ENCODE peak calls at places on chromosomes 1 and 21, in ten cellular contexts. One of them, this sample, is unnamed.

GRCh38 chr1:247358920-247359319 is 27.3 kb upstream of the ZNF496 start:
- DNase-seq in prostate gland: no peak
- DNase-seq in frontal cortex: no peak
- DNase-seq in NCI-H2081: no peak
- DNase-seq in iPS-NIHi11: no peak
- DNase-seq in cardiac muscle cell: peak; percentile 75
- DNase-seq in naive thymus-derived CD4-positive, alpha-beta T cell: no peak
- DNase-seq in activated CD8-positive, alpha-beta memory T cell treated with anti-CD3 and anti-CD28 coated beads for 48 hours: no peak
- DNase-seq in B cell: no peak
- DNase-seq in GM20000: no peak
- DNase-seq in this sample: no peak

GRCh38 chr1:53340660-53341520 is 13.0 kb upstream of the LRP8 start:
- DNase-seq in NCI-H2081: no peak
- DNase-seq in activated CD8-positive, alpha-beta memory T cell treated with anti-CD3 and anti-CD28 coated beads for 48 hours: no peak
- DNase-seq in cardiac muscle cell: no peak
- DNase-seq in GM20000: no peak
- DNase-seq in frontal cortex: no peak
- DNase-seq in iPS-NIHi11: no peak
- DNase-seq in B cell: no peak
- DNase-seq in prostate gland: no peak
- DNase-seq in naive thymus-derived CD4-positive, alpha-beta T cell: no peak
- DNase-seq in this sample: no peak

GRCh38 chr1:223731076-223731770 is 18.9 kb downstream of the CAPN2 start:
- DNase-seq in frontal cortex: no peak
- DNase-seq in prostate gland: no peak
- DNase-seq in cardiac muscle cell: peak; percentile 86
- DNase-seq in B cell: no peak
- DNase-seq in naive thymus-derived CD4-positive, alpha-beta T cell: no peak
- DNase-seq in activated CD8-positive, alpha-beta memory T cell treated with anti-CD3 and anti-CD28 coated beads for 48 hours: no peak
- DNase-seq in NCI-H2081: no peak
- DNase-seq in iPS-NIHi11: no peak
- DNase-seq in GM20000: no peak
- DNase-seq in this sample: no peak

GRCh38 chr1:46394108-46394871 is at the start of gene FAAH:
- DNase-seq in iPS-NIHi11: peak; percentile 91
- DNase-seq in B cell: peak; percentile 68
- DNase-seq in naive thymus-derived CD4-positive, alpha-beta T cell: peak; percentile 57
- DNase-seq in NCI-H2081: peak; percentile 20
- DNase-seq in cardiac muscle cell: peak; percentile 51
- DNase-seq in GM20000: no peak
- DNase-seq in activated CD8-positive, alpha-beta memory T cell treated with anti-CD3 and anti-CD28 coated beads for 48 hours: no peak
- DNase-seq in prostate gland: peak; percentile 68
- DNase-seq in frontal cortex: peak; percentile 83
- DNase-seq in this sample: no peak

GRCh38 chr1:3607703-3608065 is 3.6 kb downstream of the MEGF6 start:
- DNase-seq in iPS-NIHi11: no peak
- DNase-seq in NCI-H2081: no peak
- DNase-seq in cardiac muscle cell: no peak
- DNase-seq in frontal cortex: no peak
- DNase-seq in GM20000: no peak
- DNase-seq in naive thymus-derived CD4-positive, alpha-beta T cell: no peak
- DNase-seq in B cell: no peak
- DNase-seq in activated CD8-positive, alpha-beta memory T cell treated with anti-CD3 and anti-CD28 coated beads for 48 hours: no peak
- DNase-seq in prostate gland: no peak
- DNase-seq in this sample: no peak

GRCh38 chr1:177444997-177445746 is 274.4 kb downstream of the BRINP2 start:
- DNase-seq in iPS-NIHi11: no peak
- DNase-seq in frontal cortex: no peak
- DNase-seq in prostate gland: no peak
- DNase-seq in GM20000: no peak
- DNase-seq in activated CD8-positive, alpha-beta memory T cell treated with anti-CD3 and anti-CD28 coated beads for 48 hours: no peak
- DNase-seq in B cell: no peak
- DNase-seq in naive thymus-derived CD4-positive, alpha-beta T cell: no peak
- DNase-seq in cardiac muscle cell: no peak
- DNase-seq in NCI-H2081: no peak
- DNase-seq in this sample: no peak

GRCh38 chr1:18868801-18869424 is 9.5 kb upstream of the TAS1R2 start:
- DNase-seq in frontal cortex: peak; percentile 35
- DNase-seq in naive thymus-derived CD4-positive, alpha-beta T cell: no peak
- DNase-seq in activated CD8-positive, alpha-beta memory T cell treated with anti-CD3 and anti-CD28 coated beads for 48 hours: no peak
- DNase-seq in B cell: no peak
- DNase-seq in prostate gland: no peak
- DNase-seq in NCI-H2081: no peak
- DNase-seq in cardiac muscle cell: no peak
- DNase-seq in GM20000: no peak
- DNase-seq in iPS-NIHi11: no peak
- DNase-seq in this sample: no peak

GRCh38 chr1:45608475-45609156 is 15.2 kb downstream of the CCDC17 start:
- DNase-seq in activated CD8-positive, alpha-beta memory T cell treated with anti-CD3 and anti-CD28 coated beads for 48 hours: no peak
- DNase-seq in naive thymus-derived CD4-positive, alpha-beta T cell: no peak
- DNase-seq in B cell: peak; percentile 44
- DNase-seq in frontal cortex: no peak
- DNase-seq in iPS-NIHi11: no peak
- DNase-seq in NCI-H2081: no peak
- DNase-seq in cardiac muscle cell: no peak
- DNase-seq in prostate gland: no peak
- DNase-seq in GM20000: no peak
- DNase-seq in this sample: no peak

GRCh38 chr1:180181996-180182675 is 27.5 kb downstream of the QSOX1 start:
- DNase-seq in NCI-H2081: no peak
- DNase-seq in naive thymus-derived CD4-positive, alpha-beta T cell: no peak
- DNase-seq in GM20000: no peak
- DNase-seq in prostate gland: no peak
- DNase-seq in B cell: no peak
- DNase-seq in iPS-NIHi11: no peak
- DNase-seq in activated CD8-positive, alpha-beta memory T cell treated with anti-CD3 and anti-CD28 coated beads for 48 hours: no peak
- DNase-seq in cardiac muscle cell: no peak
- DNase-seq in frontal cortex: no peak
- DNase-seq in this sample: no peak

GRCh38 chr1:12531169-12531479 is 86.9 kb downstream of the DHRS3 start:
- DNase-seq in NCI-H2081: no peak
- DNase-seq in iPS-NIHi11: no peak
- DNase-seq in B cell: no peak
- DNase-seq in frontal cortex: no peak
- DNase-seq in GM20000: no peak
- DNase-seq in naive thymus-derived CD4-positive, alpha-beta T cell: no peak
- DNase-seq in activated CD8-positive, alpha-beta memory T cell treated with anti-CD3 and anti-CD28 coated beads for 48 hours: no peak
- DNase-seq in prostate gland: no peak
- DNase-seq in cardiac muscle cell: no peak
- DNase-seq in this sample: no peak

GRCh38 chr1:12595839-12596821 is 21.9 kb downstream of the DHRS3 start:
- DNase-seq in NCI-H2081: no peak
- DNase-seq in GM20000: peak; percentile 66
- DNase-seq in activated CD8-positive, alpha-beta memory T cell treated with anti-CD3 and anti-CD28 coated beads for 48 hours: no peak
- DNase-seq in naive thymus-derived CD4-positive, alpha-beta T cell: no peak
- DNase-seq in frontal cortex: peak; percentile 66
- DNase-seq in B cell: peak; percentile 60
- DNase-seq in iPS-NIHi11: peak; percentile 88
- DNase-seq in cardiac muscle cell: peak; percentile 99
- DNase-seq in prostate gland: peak; percentile 94
- DNase-seq in this sample: no peak

GRCh38 chr1:9822897-9823692 is 670 bp downstream of the CLSTN1 start:
- DNase-seq in prostate gland: no peak
- DNase-seq in iPS-NIHi11: no peak
- DNase-seq in frontal cortex: no peak
- DNase-seq in activated CD8-positive, alpha-beta memory T cell treated with anti-CD3 and anti-CD28 coated beads for 48 hours: no peak
- DNase-seq in NCI-H2081: no peak
- DNase-seq in naive thymus-derived CD4-positive, alpha-beta T cell: peak; percentile 30
- DNase-seq in GM20000: peak; percentile 62
- DNase-seq in B cell: peak; percentile 56
- DNase-seq in cardiac muscle cell: peak; percentile 32
- DNase-seq in this sample: peak; percentile 44

GRCh38 chr1:96388421-96389310 is 332.9 kb upstream of the PTBP2 start:
- DNase-seq in B cell: no peak
- DNase-seq in prostate gland: no peak
- DNase-seq in naive thymus-derived CD4-positive, alpha-beta T cell: no peak
- DNase-seq in activated CD8-positive, alpha-beta memory T cell treated with anti-CD3 and anti-CD28 coated beads for 48 hours: no peak
- DNase-seq in frontal cortex: no peak
- DNase-seq in NCI-H2081: no peak
- DNase-seq in GM20000: no peak
- DNase-seq in iPS-NIHi11: no peak
- DNase-seq in cardiac muscle cell: no peak
- DNase-seq in this sample: no peak

GRCh38 chr1:26368486-26368885 is 4.1 kb downstream of the ZNF683 start:
- DNase-seq in activated CD8-positive, alpha-beta memory T cell treated with anti-CD3 and anti-CD28 coated beads for 48 hours: no peak
- DNase-seq in frontal cortex: no peak
- DNase-seq in prostate gland: no peak
- DNase-seq in NCI-H2081: no peak
- DNase-seq in B cell: peak; percentile 4
- DNase-seq in GM20000: no peak
- DNase-seq in cardiac muscle cell: no peak
- DNase-seq in iPS-NIHi11: no peak
- DNase-seq in naive thymus-derived CD4-positive, alpha-beta T cell: no peak
- DNase-seq in this sample: no peak

GRCh38 chr21:40512590-40512989 is 334.4 kb downstream of the DSCAM start:
- DNase-seq in GM20000: no peak
- DNase-seq in prostate gland: no peak
- DNase-seq in activated CD8-positive, alpha-beta memory T cell treated with anti-CD3 and anti-CD28 coated beads for 48 hours: no peak
- DNase-seq in iPS-NIHi11: peak; percentile 57
- DNase-seq in frontal cortex: no peak
- DNase-seq in NCI-H2081: no peak
- DNase-seq in cardiac muscle cell: no peak
- DNase-seq in B cell: no peak
- DNase-seq in naive thymus-derived CD4-positive, alpha-beta T cell: no peak
- DNase-seq in this sample: no peak

GRCh38 chr1:12167493-12168429 is 970 bp downstream of the TNFRSF1B start:
- DNase-seq in naive thymus-derived CD4-positive, alpha-beta T cell: no peak
- DNase-seq in activated CD8-positive, alpha-beta memory T cell treated with anti-CD3 and anti-CD28 coated beads for 48 hours: no peak
- DNase-seq in cardiac muscle cell: no peak
- DNase-seq in NCI-H2081: no peak
- DNase-seq in frontal cortex: no peak
- DNase-seq in prostate gland: no peak
- DNase-seq in GM20000: peak; percentile 50
- DNase-seq in B cell: no peak
- DNase-seq in iPS-NIHi11: no peak
- DNase-seq in this sample: no peak

GRCh38 chr1:78070758-78071157 is 25.0 kb downstream of the GIPC2 start:
- DNase-seq in GM20000: no peak
- DNase-seq in B cell: no peak
- DNase-seq in cardiac muscle cell: peak; percentile 31
- DNase-seq in NCI-H2081: no peak
- DNase-seq in activated CD8-positive, alpha-beta memory T cell treated with anti-CD3 and anti-CD28 coated beads for 48 hours: no peak
- DNase-seq in frontal cortex: no peak
- DNase-seq in naive thymus-derived CD4-positive, alpha-beta T cell: no peak
- DNase-seq in iPS-NIHi11: no peak
- DNase-seq in prostate gland: no peak
- DNase-seq in this sample: peak; percentile 22

GRCh38 chr1:91700332-91700731 is 185.6 kb downstream of the TGFBR3 start:
- DNase-seq in naive thymus-derived CD4-positive, alpha-beta T cell: no peak
- DNase-seq in B cell: no peak
- DNase-seq in cardiac muscle cell: peak; percentile 55
- DNase-seq in GM20000: no peak
- DNase-seq in iPS-NIHi11: no peak
- DNase-seq in prostate gland: no peak
- DNase-seq in NCI-H2081: no peak
- DNase-seq in activated CD8-positive, alpha-beta memory T cell treated with anti-CD3 and anti-CD28 coated beads for 48 hours: no peak
- DNase-seq in frontal cortex: no peak
- DNase-seq in this sample: no peak

GRCh38 chr21:14064296-14064645 is 146.5 kb downstream of the LIPI start:
- DNase-seq in prostate gland: no peak
- DNase-seq in activated CD8-positive, alpha-beta memory T cell treated with anti-CD3 and anti-CD28 coated beads for 48 hours: no peak
- DNase-seq in B cell: no peak
- DNase-seq in naive thymus-derived CD4-positive, alpha-beta T cell: no peak
- DNase-seq in iPS-NIHi11: no peak
- DNase-seq in NCI-H2081: no peak
- DNase-seq in GM20000: peak; percentile 14
- DNase-seq in frontal cortex: no peak
- DNase-seq in cardiac muscle cell: no peak
- DNase-seq in this sample: no peak

GRCh38 chr1:183983371-183984105 is 54.0 kb downstream of the COLGALT2 start:
- DNase-seq in iPS-NIHi11: no peak
- DNase-seq in naive thymus-derived CD4-positive, alpha-beta T cell: no peak
- DNase-seq in prostate gland: no peak
- DNase-seq in frontal cortex: no peak
- DNase-seq in B cell: no peak
- DNase-seq in NCI-H2081: no peak
- DNase-seq in activated CD8-positive, alpha-beta memory T cell treated with anti-CD3 and anti-CD28 coated beads for 48 hours: no peak
- DNase-seq in cardiac muscle cell: no peak
- DNase-seq in GM20000: no peak
- DNase-seq in this sample: no peak

GRCh38 chr1:192807968-192808587 is 761 bp upstream of the RGS2 start:
- DNase-seq in prostate gland: peak; percentile 6
- DNase-seq in cardiac muscle cell: peak; percentile 74
- DNase-seq in B cell: no peak
- DNase-seq in GM20000: no peak
- DNase-seq in NCI-H2081: no peak
- DNase-seq in iPS-NIHi11: no peak
- DNase-seq in frontal cortex: no peak
- DNase-seq in activated CD8-positive, alpha-beta memory T cell treated with anti-CD3 and anti-CD28 coated beads for 48 hours: no peak
- DNase-seq in naive thymus-derived CD4-positive, alpha-beta T cell: no peak
- DNase-seq in this sample: no peak

GRCh38 chr1:233240839-233241682 is 54.5 kb downstream of the PCNX2 start:
- DNase-seq in prostate gland: peak; percentile 34
- DNase-seq in frontal cortex: peak; percentile 16
- DNase-seq in cardiac muscle cell: peak; percentile 75
- DNase-seq in GM20000: peak; percentile 28
- DNase-seq in NCI-H2081: peak; percentile 17
- DNase-seq in iPS-NIHi11: peak; percentile 52
- DNase-seq in B cell: no peak
- DNase-seq in activated CD8-positive, alpha-beta memory T cell treated with anti-CD3 and anti-CD28 coated beads for 48 hours: no peak
- DNase-seq in naive thymus-derived CD4-positive, alpha-beta T cell: peak; percentile 33
- DNase-seq in this sample: no peak

GRCh38 chr1:91851130-91852010 is 34.6 kb downstream of the TGFBR3 start:
- DNase-seq in NCI-H2081: peak; percentile 65
- DNase-seq in activated CD8-positive, alpha-beta memory T cell treated with anti-CD3 and anti-CD28 coated beads for 48 hours: no peak
- DNase-seq in B cell: no peak
- DNase-seq in naive thymus-derived CD4-positive, alpha-beta T cell: no peak
- DNase-seq in iPS-NIHi11: peak; percentile 19
- DNase-seq in frontal cortex: no peak
- DNase-seq in prostate gland: peak; percentile 55
- DNase-seq in cardiac muscle cell: peak; percentile 96
- DNase-seq in GM20000: no peak
- DNase-seq in this sample: no peak

GRCh38 chr1:85295006-85295431 is 18.6 kb upstream of the BCL10 start:
- DNase-seq in iPS-NIHi11: no peak
- DNase-seq in GM20000: no peak
- DNase-seq in prostate gland: no peak
- DNase-seq in frontal cortex: no peak
- DNase-seq in naive thymus-derived CD4-positive, alpha-beta T cell: no peak
- DNase-seq in cardiac muscle cell: no peak
- DNase-seq in activated CD8-positive, alpha-beta memory T cell treated with anti-CD3 and anti-CD28 coated beads for 48 hours: no peak
- DNase-seq in NCI-H2081: no peak
- DNase-seq in B cell: no peak
- DNase-seq in this sample: no peak

GRCh38 chr1:81760487-81761097 is 40.1 kb upstream of the ADGRL2 start:
- DNase-seq in GM20000: no peak
- DNase-seq in B cell: no peak
- DNase-seq in NCI-H2081: no peak
- DNase-seq in activated CD8-positive, alpha-beta memory T cell treated with anti-CD3 and anti-CD28 coated beads for 48 hours: no peak
- DNase-seq in naive thymus-derived CD4-positive, alpha-beta T cell: no peak
- DNase-seq in prostate gland: no peak
- DNase-seq in frontal cortex: no peak
- DNase-seq in cardiac muscle cell: peak; percentile 61
- DNase-seq in iPS-NIHi11: no peak
- DNase-seq in this sample: no peak

GRCh38 chr1:164720329-164721036 is 161.5 kb downstream of the PBX1 start:
- DNase-seq in iPS-NIHi11: no peak
- DNase-seq in NCI-H2081: no peak
- DNase-seq in naive thymus-derived CD4-positive, alpha-beta T cell: no peak
- DNase-seq in frontal cortex: no peak
- DNase-seq in cardiac muscle cell: no peak
- DNase-seq in activated CD8-positive, alpha-beta memory T cell treated with anti-CD3 and anti-CD28 coated beads for 48 hours: no peak
- DNase-seq in prostate gland: no peak
- DNase-seq in GM20000: no peak
- DNase-seq in B cell: no peak
- DNase-seq in this sample: no peak

GRCh38 chr1:164320780-164321683 is 238.0 kb upstream of the PBX1 start:
- DNase-seq in iPS-NIHi11: peak; percentile 80
- DNase-seq in activated CD8-positive, alpha-beta memory T cell treated with anti-CD3 and anti-CD28 coated beads for 48 hours: no peak
- DNase-seq in prostate gland: peak; percentile 20
- DNase-seq in cardiac muscle cell: peak; percentile 53
- DNase-seq in NCI-H2081: no peak
- DNase-seq in GM20000: no peak
- DNase-seq in B cell: no peak
- DNase-seq in naive thymus-derived CD4-positive, alpha-beta T cell: no peak
- DNase-seq in frontal cortex: peak; percentile 29
- DNase-seq in this sample: no peak

GRCh38 chr1:248850536-248851251 is 8.2 kb downstream of the ZNF692 start:
- DNase-seq in NCI-H2081: no peak
- DNase-seq in prostate gland: no peak
- DNase-seq in cardiac muscle cell: no peak
- DNase-seq in B cell: no peak
- DNase-seq in GM20000: no peak
- DNase-seq in activated CD8-positive, alpha-beta memory T cell treated with anti-CD3 and anti-CD28 coated beads for 48 hours: no peak
- DNase-seq in naive thymus-derived CD4-positive, alpha-beta T cell: no peak
- DNase-seq in iPS-NIHi11: no peak
- DNase-seq in frontal cortex: no peak
- DNase-seq in this sample: no peak